ENCODE peak calls at places on chromosomes 3 and 15, in nine cellular contexts. U is IMR-90, F is A549, N is fibroblast of mammary gland, S is HFF-Myc, L is BE2C, K is BJ, J is neural progenitor cell, X is AG10803. E is an unnamed sample.

GRCh38 chr3:157125101-157125500 is 34.8 kb downstream of the CCNL1 start:
- DNase-seq in U (no peak), F (no peak), N (no peak), S (no peak), L (no peak), K (no peak), J (no peak), X (no peak), E (no peak)

GRCh38 chr15:100809151-100809550 is 70.5 kb upstream of the ALDH1A3 start:
- DNase-seq in U (no peak), F (no peak), N (peak), S (no peak), L (no peak), K (no peak), J (no peak), X (peak), E (no peak)

GRCh38 chr3:160006282-160007163 is 17.9 kb downstream of the IL12A start:
- DNase-seq in U (peak), F (peak), N (peak), S (peak), L (peak), K (no peak), J (peak), X (peak), E (no peak)

GRCh38 chr3:13301295-13301987 is 118.7 kb downstream of the NUP210 start:
- DNase-seq in U (peak), F (peak), N (peak), S (peak), L (peak), K (no peak), J (peak), X (peak), E (peak)

GRCh38 chr3:30226606-30227151 is 379.7 kb upstream of the TGFBR2 start:
- DNase-seq in U (no peak), F (no peak), N (no peak), S (no peak), L (no peak), K (no peak), J (no peak), X (no peak), E (no peak)

GRCh38 chr3:69339766-69340165 is 46.1 kb downstream of the FRMD4B start:
- DNase-seq in U (no peak), F (no peak), N (no peak), S (no peak), L (peak), K (no peak), J (no peak), X (no peak), E (no peak)

GRCh38 chr3:197513953-197514785 is 41.6 kb downstream of the BDH1 start:
- DNase-seq in U (no peak), F (no peak), N (no peak), S (no peak), L (no peak), K (no peak), J (no peak), X (no peak), E (no peak)

GRCh38 chr15:22942877-22943276 is 37.3 kb downstream of the CYFIP1 start:
- DNase-seq in U (no peak), F (no peak), N (no peak), S (no peak), L (no peak), K (no peak), J (no peak), X (no peak), E (no peak)

GRCh38 chr3:72185549-72186484 is 400.9 kb upstream of the PROK2 start:
- DNase-seq in U (peak), F (peak), N (peak), S (no peak), L (peak), K (peak), J (no peak), X (peak), E (no peak)

GRCh38 chr3:179750720-179751328 is 98.0 kb downstream of the USP13 start:
- DNase-seq in U (peak), F (peak), N (peak), S (no peak), L (peak), K (no peak), J (peak), X (peak), E (no peak)
- TF ChIP-seq CTCF in U (peak), F (peak), N (peak), S (peak), L (peak), K (peak), J (peak), X (peak), E (peak)

GRCh38 chr3:27629381-27629780 is 92.7 kb downstream of the EOMES start:
- DNase-seq in U (no peak), F (no peak), N (no peak), S (no peak), L (no peak), K (no peak), J (no peak), X (no peak), E (no peak)

GRCh38 chr3:27630892-27631291 is 91.2 kb downstream of the EOMES start:
- DNase-seq in U (peak), F (peak), N (peak), S (no peak), L (no peak), K (no peak), J (no peak), X (peak), E (no peak)

GRCh38 chr3:27637346-27638000 is 84.7 kb downstream of the EOMES start:
- DNase-seq in U (no peak), F (no peak), N (no peak), S (no peak), L (no peak), K (no peak), J (peak), X (peak), E (no peak)

GRCh38 chr3:27632431-27633223 is 89.5 kb downstream of the EOMES start:
- DNase-seq in U (peak), F (peak), N (peak), S (no peak), L (peak), K (no peak), J (peak), X (peak), E (peak)

DNA sequence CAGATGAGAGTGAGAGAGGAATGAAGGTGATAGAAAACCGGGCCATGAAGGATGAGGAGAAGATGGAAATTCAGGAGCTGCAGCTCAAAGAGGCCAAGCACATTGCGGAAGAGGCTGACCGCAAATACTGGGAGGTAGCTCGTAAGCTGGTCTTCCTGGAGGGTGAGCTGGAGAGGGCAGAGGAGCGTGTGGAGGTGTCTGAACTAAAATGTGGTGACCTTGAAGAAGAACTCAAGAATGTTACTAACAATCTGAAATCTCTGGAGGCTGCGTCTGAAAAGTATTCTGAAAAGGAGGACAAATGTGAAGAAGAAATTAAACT is 88.9 kb downstream of the EOMES start:
- DNase-seq in U (peak), F (no peak), N (peak), S (no peak), L (no peak), K (no peak), J (no peak), X (peak), E (no peak)
- H3K4me3 ChIP-seq in U (peak), F (peak), N (peak), S (peak), L (peak), K (peak), J (peak), X (peak), E (peak)

GRCh38 chr3:57948080-57948671 is 60.0 kb upstream of the FLNB start:
- DNase-seq in U (no peak), F (no peak), N (no peak), S (no peak), L (no peak), K (no peak), J (peak), X (no peak), E (no peak)

GRCh38 chr3:57951106-57951882 is 56.9 kb upstream of the FLNB start:
- DNase-seq in U (peak), F (peak), N (peak), S (peak), L (peak), K (peak), J (no peak), X (peak), E (peak)

GRCh38 chr3:57948782-57949242 is 59.4 kb upstream of the FLNB start:
- DNase-seq in U (no peak), F (no peak), N (no peak), S (no peak), L (no peak), K (no peak), J (no peak), X (no peak), E (no peak)

GRCh38 chr3:57949344-57949743 is 58.9 kb upstream of the FLNB start:
- DNase-seq in U (no peak), F (no peak), N (no peak), S (no peak), L (no peak), K (no peak), J (no peak), X (no peak), E (no peak)

DNA sequence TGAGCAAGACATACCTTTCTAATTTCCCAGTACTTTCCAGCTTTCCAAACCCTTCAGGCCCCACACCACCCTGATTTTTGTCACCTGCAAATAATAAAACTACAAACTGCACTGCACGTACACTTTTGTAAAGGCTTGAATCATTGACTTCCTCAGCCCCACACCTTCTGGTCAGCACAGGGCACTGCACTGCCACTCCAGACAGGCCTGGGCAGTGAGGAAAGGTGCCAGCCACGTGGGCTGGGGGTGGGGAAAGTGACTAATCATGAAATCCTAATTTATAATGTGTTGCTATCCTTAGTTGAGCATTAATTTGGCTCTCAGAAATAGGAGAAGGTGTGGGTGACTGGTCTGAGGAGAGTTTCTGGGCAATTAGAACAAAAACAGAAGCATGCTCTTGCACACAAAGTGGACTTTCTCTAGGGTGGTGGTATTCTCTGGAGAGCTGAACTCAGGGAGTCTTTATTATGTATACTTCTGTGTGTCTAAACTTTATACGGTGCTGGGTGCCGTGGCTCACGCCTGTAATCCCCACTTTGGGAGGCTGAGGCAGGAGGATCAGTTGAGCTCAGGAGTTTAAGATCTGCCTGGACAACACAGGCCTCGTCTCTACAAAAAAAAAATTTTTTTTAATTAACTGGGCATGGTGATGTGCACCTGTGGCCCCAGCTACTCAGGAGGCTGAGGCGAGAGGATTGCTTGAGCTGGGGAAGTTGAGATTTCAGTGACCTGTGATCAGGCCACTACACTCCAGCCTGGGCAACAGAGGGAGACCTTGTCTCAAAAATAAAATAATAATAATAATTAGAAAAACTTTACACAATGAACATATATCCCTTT is 58.2 kb upstream of the FLNB start:
- DNase-seq in U (no peak), F (peak), N (peak), S (no peak), L (no peak), K (peak), J (no peak), X (peak), E (no peak)
- TF ChIP-seq CTCF in U (peak), F (peak), N (peak), S (no peak), L (peak), K (peak), J (peak), X (peak), E (no peak)

GRCh38 chr3:153547984-153548383 is 386.0 kb downstream of the RAP2B start:
- DNase-seq in U (no peak), F (no peak), N (no peak), S (no peak), L (no peak), K (no peak), J (no peak), X (no peak), E (no peak)

GRCh38 chr3:153552887-153553604 is 391.0 kb downstream of the RAP2B start:
- DNase-seq in U (no peak), F (no peak), N (no peak), S (no peak), L (no peak), K (no peak), J (no peak), X (no peak), E (no peak)

GRCh38 chr3:153555919-153556318 is 393.9 kb downstream of the RAP2B start:
- DNase-seq in U (no peak), F (no peak), N (no peak), S (no peak), L (no peak), K (no peak), J (no peak), X (no peak), E (no peak)

DNA sequence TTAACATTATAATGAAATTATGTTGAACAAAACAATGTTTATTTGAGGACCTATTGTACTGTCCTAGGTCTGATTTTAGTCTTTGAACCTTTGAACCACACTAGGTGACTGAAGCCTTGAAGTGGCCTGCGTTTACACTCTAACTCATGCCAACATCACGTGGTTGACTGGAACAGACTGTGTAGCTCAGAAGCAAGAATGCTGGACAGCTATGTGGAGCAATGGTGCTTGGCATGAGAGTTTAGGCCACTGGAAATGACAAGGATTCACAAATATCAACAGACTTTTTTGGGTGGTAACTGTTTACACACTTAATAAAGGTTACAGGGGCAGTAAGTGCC is 391.5 kb downstream of the RAP2B start:
- DNase-seq in U (no peak), F (no peak), N (no peak), S (no peak), L (no peak), K (no peak), J (no peak), X (no peak), E (no peak)
- H3K4me3 ChIP-seq in U (no peak), F (no peak), N (no peak), S (no peak), L (no peak), K (no peak), J (no peak), X (no peak), E (no peak)

GRCh38 chr3:140219923-140220452 is 285.0 kb downstream of the CLSTN2 start:
- DNase-seq in U (no peak), F (peak), N (no peak), S (no peak), L (no peak), K (no peak), J (no peak), X (no peak), E (no peak)

GRCh38 chr3:140219161-140219745 is 284.3 kb downstream of the CLSTN2 start:
- DNase-seq in U (no peak), F (no peak), N (no peak), S (no peak), L (no peak), K (no peak), J (peak), X (no peak), E (no peak)

GRCh38 chr3:140216249-140216648 is 281.3 kb downstream of the CLSTN2 start:
- DNase-seq in U (no peak), F (peak), N (peak), S (no peak), L (peak), K (no peak), J (no peak), X (peak), E (no peak)
- TF ChIP-seq CTCF in U (peak), F (no peak), N (peak), S (peak), L (peak), K (peak), J (no peak), X (peak), E (peak)

DNA sequence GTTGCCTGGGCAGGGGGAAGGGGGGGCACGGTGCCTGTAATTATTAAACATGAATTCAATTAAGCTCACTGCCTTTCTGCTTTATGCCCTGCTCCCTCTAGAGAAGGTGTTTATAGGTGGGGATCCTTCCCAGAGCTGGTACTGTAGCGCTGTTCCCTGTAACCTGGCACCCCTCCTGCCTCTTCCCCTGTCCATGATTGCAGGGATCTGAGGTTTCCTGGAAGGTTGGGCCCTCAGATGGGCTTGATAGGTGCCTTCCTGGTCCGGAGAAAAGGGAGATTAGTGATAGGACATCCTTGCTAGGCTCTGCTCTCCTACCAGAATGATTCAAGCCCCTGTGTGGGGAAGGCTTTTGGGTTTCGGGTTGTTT is 2.1 kb upstream of the FAM131A start:
- DNase-seq in U (no peak), F (peak), N (no peak), S (no peak), L (no peak), K (no peak), J (no peak), X (peak), E (no peak)
- H3K4me3 ChIP-seq in U (peak), F (no peak), N (no peak), S (peak), L (peak), K (peak), J (peak), X (peak), E (peak)

DNA sequence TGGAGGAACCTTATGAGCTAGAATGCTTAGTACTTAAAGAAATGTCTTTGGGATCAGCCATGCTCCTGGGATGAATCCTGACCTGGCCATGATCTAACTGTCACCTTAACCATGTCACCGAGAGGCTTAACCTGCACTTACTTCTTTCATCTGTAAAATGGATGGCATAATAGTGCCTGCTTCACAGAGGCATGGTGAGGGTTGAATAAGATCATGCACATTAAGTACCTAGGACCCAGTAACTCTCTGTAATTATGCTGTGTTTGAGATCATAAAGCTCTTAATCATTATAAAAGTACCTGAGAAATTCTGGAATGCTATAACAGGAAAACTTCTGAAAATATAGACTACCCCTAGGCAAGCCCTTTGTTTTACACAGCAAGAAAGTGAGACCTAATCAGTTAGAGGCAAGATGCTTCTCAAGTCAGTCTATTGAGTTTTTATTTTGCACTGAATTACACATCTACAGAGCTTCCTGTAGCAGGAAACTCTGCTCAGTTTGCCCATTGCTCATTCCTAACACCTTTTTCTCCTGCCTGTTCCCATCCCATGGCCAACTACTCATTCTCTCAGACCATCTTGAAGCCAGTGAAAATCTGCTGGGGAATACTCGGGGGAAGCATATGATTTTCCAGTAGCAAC is 1015.5 kb upstream of the CFAP20DC start:
- DNase-seq in U (no peak), F (no peak), N (no peak), S (no peak), L (no peak), K (no peak), J (no peak), X (no peak), E (no peak)
- TF ChIP-seq CTCF in U (no peak), F (no peak), N (no peak), S (no peak), L (no peak), K (no peak), J (no peak), X (no peak), E (no peak)

DNA sequence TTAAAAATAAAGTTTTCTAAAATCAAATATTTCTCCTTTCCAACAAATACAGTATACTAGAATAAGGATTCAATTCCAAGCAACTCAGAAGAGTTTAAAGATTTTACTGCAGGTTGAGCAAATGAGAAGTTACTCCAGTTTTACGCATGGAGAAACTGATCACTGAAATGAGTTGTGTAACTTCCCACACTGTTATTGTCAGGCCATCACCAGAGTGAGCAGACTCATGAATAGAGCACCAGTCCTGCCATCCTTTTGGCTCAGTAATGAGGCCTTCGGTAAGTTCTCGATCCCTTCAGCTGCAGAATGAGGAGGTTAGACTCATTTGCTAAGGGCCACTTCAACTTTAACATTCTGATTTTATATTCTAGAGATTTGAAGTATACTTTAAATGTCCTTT is 48.1 kb downstream of the OSBPL10 start:
- DNase-seq in U (no peak), F (no peak), N (no peak), S (no peak), L (no peak), K (no peak), J (no peak), X (no peak), E (no peak)
- H3K4me3 ChIP-seq in U (no peak), F (no peak), N (no peak), S (no peak), L (no peak), K (no peak), J (no peak), X (no peak), E (no peak)

GRCh38 chr3:32003380-32003779 is 21.8 kb downstream of the ZNF860 start:
- DNase-seq in U (no peak), F (no peak), N (no peak), S (no peak), L (no peak), K (no peak), J (no peak), X (no peak), E (no peak)

GRCh38 chr3:32004111-32004790 is 22.7 kb downstream of the ZNF860 start:
- DNase-seq in U (no peak), F (peak), N (no peak), S (no peak), L (no peak), K (no peak), J (no peak), X (no peak), E (no peak)

GRCh38 chr3:31999902-32000439 is 18.4 kb downstream of the ZNF860 start:
- DNase-seq in U (no peak), F (no peak), N (no peak), S (no peak), L (no peak), K (no peak), J (no peak), X (no peak), E (no peak)

GRCh38 chr3:32002536-32003368 is 21.2 kb downstream of the ZNF860 start:
- DNase-seq in U (no peak), F (no peak), N (peak), S (no peak), L (no peak), K (no peak), J (no peak), X (no peak), E (no peak)

GRCh38 chr3:32000877-32001276 is 19.3 kb downstream of the ZNF860 start:
- DNase-seq in U (no peak), F (no peak), N (no peak), S (no peak), L (no peak), K (no peak), J (no peak), X (no peak), E (no peak)
- TF ChIP-seq CTCF in U (no peak), F (no peak), N (no peak), S (no peak), L (no peak), K (no peak), J (no peak), X (no peak), E (no peak)